ENCODE peak calls at places on chromosomes 4 and X, in nine cellular contexts. K, U, J, V, W, D, E, B and F are unnamed samples.

GRCh38 chr4:183098723-183099536 is at the start of gene WWC2:
- DNase-seq in D (peak; percentile 95), B (peak; percentile 70), K (peak; percentile 96), J (peak; percentile 94), V (peak; percentile 90), U (peak; percentile 92), W (peak; percentile 77), E (peak; percentile 91), F (peak; percentile 89)

GRCh38 chr4:20126906-20127305 is 124.8 kb upstream of the SLIT2 start:
- DNase-seq in B (no peak), D (no peak), K (no peak), E (no peak), J (no peak), V (no peak), W (no peak), U (peak; percentile 93), F (no peak)

GRCh38 chrX:137052641-137053235 is 18.9 kb upstream of the GPR101 start:
- DNase-seq in V (no peak), B (no peak), K (no peak), W (no peak), E (no peak), U (no peak), J (no peak), D (no peak), F (peak; percentile 10)

GRCh38 chr4:94571301-94571700 is 119.6 kb downstream of the PDLIM5 start:
- DNase-seq in J (no peak), E (no peak), D (no peak), W (no peak), B (no peak), K (no peak), V (no peak), U (no peak), F (no peak)

GRCh38 chr4:3420606-3420955 is 21.2 kb upstream of the HGFAC start:
- DNase-seq in E (peak; percentile 48), B (no peak), U (no peak), D (peak; percentile 20), W (no peak), V (no peak), J (no peak), K (peak; percentile 57), F (no peak)

GRCh38 chrX:40152706-40153334 is 55.1 kb upstream of the BCOR start:
- DNase-seq in W (no peak), K (peak; percentile 88), E (peak; percentile 85), D (peak; percentile 75), U (no peak), J (peak; percentile 77), B (no peak), V (no peak), F (peak; percentile 78)

GRCh38 chr4:129623233-129623632 is 527.3 kb downstream of the C4orf33 start:
- DNase-seq in B (no peak), E (no peak), J (no peak), D (no peak), V (no peak), W (no peak), U (no peak), K (no peak), F (peak; percentile 44)

GRCh38 chrX:19886888-19887531 is 390 bp downstream of the SH3KBP1 start:
- DNase-seq in K (peak; percentile 82), D (peak; percentile 39), V (no peak), E (peak; percentile 62), B (no peak), J (no peak), U (no peak), W (no peak), F (no peak)

GRCh38 chr4:157072002-157072401 is 3.9 kb upstream of the GLRB start:
- DNase-seq in J (no peak), W (no peak), K (no peak), U (peak; percentile 55), E (no peak), V (no peak), B (no peak), D (no peak), F (no peak)

GRCh38 chrX:55907968-55908607 is 190.5 kb downstream of the RRAGB start:
- DNase-seq in D (peak; percentile 49), B (no peak), U (no peak), K (peak; percentile 80), J (peak; percentile 68), W (peak; percentile 15), V (peak; percentile 48), E (peak; percentile 70), F (peak; percentile 71)

GRCh38 chr4:47155907-47156306 is 124.5 kb downstream of the GABRB1 start:
- DNase-seq in V (no peak), J (no peak), U (no peak), K (no peak), B (no peak), W (no peak), E (no peak), D (no peak), F (no peak)

GRCh38 chrX:129637217-129638109 is 17.3 kb downstream of the APLN start:
- DNase-seq in W (peak; percentile 80), B (peak; percentile 44), V (peak; percentile 73), D (peak; percentile 61), U (peak; percentile 53), J (peak; percentile 86), E (peak; percentile 78), K (peak; percentile 90), F (peak; percentile 62)

GRCh38 chr4:134650461-134650860 is 448.9 kb upstream of the PABPC4L start:
- DNase-seq in D (no peak), V (no peak), J (no peak), B (no peak), U (no peak), E (no peak), K (no peak), W (no peak), F (no peak)

GRCh38 chrX:17788956-17789562 is 51.8 kb downstream of the SCML1 start:
- DNase-seq in D (no peak), J (no peak), K (no peak), U (no peak), V (no peak), W (no peak), E (no peak), B (no peak), F (no peak)

GRCh38 chrX:53071604-53072417 is 10.4 kb upstream of the TSPYL2 start:
- DNase-seq in D (peak; percentile 75), V (peak; percentile 66), U (peak; percentile 56), K (no peak), W (peak; percentile 80), E (peak; percentile 88), B (peak; percentile 14), J (peak; percentile 94), F (peak; percentile 88)
- H3K27ac ChIP-seq in D (no peak overlapping the region), V (peak overlapping the region; percentile 20), U (no peak overlapping the region), K (no peak overlapping the region), W (peak overlapping the region; percentile 91), E (peak overlapping the region; percentile 85), B (peak overlapping the region; percentile 66), J (peak overlapping the region; percentile 79), F (peak overlapping the region; percentile 66)

GRCh38 chr4:17576932-17577659 is at the start of gene LAP3:
- DNase-seq in J (peak; percentile 99), K (peak; percentile 100), W (peak; percentile 100), V (peak; percentile 98), D (peak; percentile 98), B (peak; percentile 97), U (peak; percentile 96), E (peak; percentile 98), F (peak; percentile 99)

GRCh38 chr4:17580969-17581368 is 4.0 kb downstream of the LAP3 start:
- DNase-seq in J (no peak), K (no peak), B (no peak), W (no peak), D (no peak), V (no peak), U (peak; percentile 76), E (no peak), F (no peak)

GRCh38 chr4:17577660-17578481 is 873 bp downstream of the LAP3 start:
- DNase-seq in V (peak; percentile 41), K (peak; percentile 86), D (peak; percentile 61), J (peak; percentile 83), U (peak; percentile 4), E (peak; percentile 77), W (peak; percentile 28), B (peak; percentile 40), F (peak; percentile 50)

GRCh38 chr4:17574206-17574605 is 2.8 kb upstream of the LAP3 start:
- DNase-seq in V (no peak), J (no peak), E (no peak), K (no peak), W (no peak), D (no peak), B (no peak), U (no peak), F (no peak)

GRCh38 chr4:17578482-17578891 is 1.5 kb downstream of the LAP3 start:
- DNase-seq in U (peak; percentile 7), W (peak; percentile 8), V (no peak), B (no peak), K (no peak), D (no peak), J (no peak), E (no peak), F (no peak)
- H3K27ac ChIP-seq in U (no peak overlapping the region), W (peak overlapping the region; percentile 95), V (peak overlapping the region; percentile 92), B (peak overlapping the region; percentile 88), K (no peak overlapping the region), D (peak overlapping the region; percentile 96), J (peak overlapping the region; percentile 95), E (peak overlapping the region; percentile 90), F (peak overlapping the region; percentile 90)

GRCh38 chr4:180057198-180057821 is 2185.9 kb upstream of the TENM3 start:
- DNase-seq in U (no peak), E (no peak), V (no peak), D (no peak), J (no peak), K (no peak), B (no peak), W (no peak), F (no peak)
- H3K27ac ChIP-seq in U (no peak overlapping the region), E (no peak overlapping the region), V (no peak overlapping the region), D (no peak overlapping the region), J (no peak overlapping the region), K (no peak overlapping the region), B (no peak overlapping the region), W (no peak overlapping the region), F (no peak overlapping the region)

GRCh38 chr4:138050601-138051000 is 191.5 kb downstream of the SLC7A11 start:
- DNase-seq in K (no peak), U (no peak), D (no peak), W (no peak), E (no peak), J (no peak), B (no peak), V (no peak), F (no peak)
- H3K27ac ChIP-seq in K (no peak overlapping the region), U (peak overlapping the region; percentile 79), D (no peak overlapping the region), W (no peak overlapping the region), E (no peak overlapping the region), J (no peak overlapping the region), B (no peak overlapping the region), V (no peak overlapping the region), F (no peak overlapping the region)

GRCh38 chr4:54418468-54418867 is 189.4 kb downstream of the PDGFRA start:
- DNase-seq in J (no peak), K (no peak), V (no peak), E (no peak), B (no peak), D (no peak), W (no peak), U (no peak), F (no peak)

GRCh38 chr4:54414545-54414944 is 185.5 kb downstream of the PDGFRA start:
- DNase-seq in E (no peak), V (no peak), J (no peak), K (no peak), U (no peak), W (no peak), D (no peak), B (no peak), F (no peak)
- H3K27ac ChIP-seq in E (no peak overlapping the region), V (no peak overlapping the region), J (no peak overlapping the region), K (no peak overlapping the region), U (no peak overlapping the region), W (no peak overlapping the region), D (no peak overlapping the region), B (no peak overlapping the region), F (no peak overlapping the region)